ENCODE peak calls at places on chromosomes 16 and 17, in nine cellular contexts. One of them, this sample, is unnamed.

GRCh38 chr16:21159281-21159951 is 942 bp downstream of the LDAF1 start:
- DNase-seq in endothelial cell of umbilical vein: peak
- DNase-seq in tibial nerve: no peak
- DNase-seq in breast epithelium: peak
- DNase-seq in IMR-90: no peak
- DNase-seq in upper lobe of left lung: peak
- DNase-seq in A549: no peak
- DNase-seq in ovary: peak
- DNase-seq in adrenal gland: peak
- DNase-seq in this sample: no peak

GRCh38 chr16:89691986-89692569 is 5.6 kb downstream of the CDK10 start:
- DNase-seq in ovary: no peak
- DNase-seq in tibial nerve: no peak
- DNase-seq in adrenal gland: no peak
- DNase-seq in IMR-90: no peak
- DNase-seq in breast epithelium: no peak
- DNase-seq in A549: no peak
- DNase-seq in upper lobe of left lung: no peak
- DNase-seq in endothelial cell of umbilical vein: no peak
- DNase-seq in this sample: no peak

GRCh38 chr17:34443832-34444469 is 80.9 kb upstream of the CCL1 start:
- DNase-seq in endothelial cell of umbilical vein: no peak
- DNase-seq in adrenal gland: no peak
- DNase-seq in tibial nerve: no peak
- DNase-seq in upper lobe of left lung: no peak
- DNase-seq in ovary: no peak
- DNase-seq in breast epithelium: no peak
- DNase-seq in A549: peak
- DNase-seq in IMR-90: no peak
- DNase-seq in this sample: no peak

GRCh38 chr17:27657620-27658019 is 26.6 kb downstream of the LGALS9 start:
- DNase-seq in breast epithelium: no peak
- DNase-seq in ovary: no peak
- DNase-seq in endothelial cell of umbilical vein: peak
- DNase-seq in A549: no peak
- DNase-seq in tibial nerve: no peak
- DNase-seq in adrenal gland: no peak
- DNase-seq in IMR-90: peak
- DNase-seq in upper lobe of left lung: no peak
- DNase-seq in this sample: no peak

GRCh38 chr17:80637286-80637703 is 92.7 kb downstream of the RPTOR start:
- DNase-seq in tibial nerve: no peak
- DNase-seq in breast epithelium: no peak
- DNase-seq in upper lobe of left lung: no peak
- DNase-seq in A549: no peak
- DNase-seq in IMR-90: no peak
- DNase-seq in endothelial cell of umbilical vein: no peak
- DNase-seq in ovary: no peak
- DNase-seq in adrenal gland: no peak
- DNase-seq in this sample: no peak

GRCh38 chr17:79923974-79924638 is 84.9 kb upstream of the CBX4 start:
- DNase-seq in tibial nerve: no peak
- DNase-seq in IMR-90: peak
- DNase-seq in ovary: no peak
- DNase-seq in upper lobe of left lung: peak
- DNase-seq in A549: no peak
- DNase-seq in adrenal gland: no peak
- DNase-seq in endothelial cell of umbilical vein: peak
- DNase-seq in breast epithelium: no peak
- DNase-seq in this sample: no peak

GRCh38 chr17:65104973-65105372 is 32.2 kb upstream of the RGS9 start:
- DNase-seq in breast epithelium: no peak
- DNase-seq in endothelial cell of umbilical vein: no peak
- DNase-seq in tibial nerve: no peak
- DNase-seq in ovary: no peak
- DNase-seq in upper lobe of left lung: no peak
- DNase-seq in A549: no peak
- DNase-seq in adrenal gland: no peak
- DNase-seq in IMR-90: no peak
- DNase-seq in this sample: no peak

GRCh38 chr17:7854078-7854777 is 638 bp upstream of the TMEM88 start:
- DNase-seq in A549: no peak
- DNase-seq in endothelial cell of umbilical vein: no peak
- DNase-seq in ovary: peak
- DNase-seq in IMR-90: no peak
- DNase-seq in tibial nerve: no peak
- DNase-seq in adrenal gland: peak
- DNase-seq in upper lobe of left lung: peak
- DNase-seq in breast epithelium: no peak
- DNase-seq in this sample: no peak

GRCh38 chr17:80678621-80679020 is 134.0 kb downstream of the RPTOR start:
- DNase-seq in A549: no peak
- DNase-seq in upper lobe of left lung: no peak
- DNase-seq in adrenal gland: no peak
- DNase-seq in breast epithelium: no peak
- DNase-seq in tibial nerve: no peak
- DNase-seq in ovary: no peak
- DNase-seq in endothelial cell of umbilical vein: no peak
- DNase-seq in IMR-90: peak
- DNase-seq in this sample: no peak

GRCh38 chr17:69523252-69523861 is 108.9 kb downstream of the MAP2K6 start:
- DNase-seq in adrenal gland: peak
- DNase-seq in tibial nerve: no peak
- DNase-seq in endothelial cell of umbilical vein: peak
- DNase-seq in IMR-90: peak
- DNase-seq in A549: peak
- DNase-seq in breast epithelium: no peak
- DNase-seq in ovary: peak
- DNase-seq in upper lobe of left lung: no peak
- DNase-seq in this sample: no peak

GRCh38 chr17:19387921-19388521 is 1.0 kb upstream of the MFAP4 start:
- DNase-seq in adrenal gland: no peak
- DNase-seq in upper lobe of left lung: no peak
- DNase-seq in A549: no peak
- DNase-seq in IMR-90: peak
- DNase-seq in tibial nerve: no peak
- DNase-seq in ovary: no peak
- DNase-seq in breast epithelium: no peak
- DNase-seq in endothelial cell of umbilical vein: no peak
- DNase-seq in this sample: no peak

GRCh38 chr17:44900894-44901293 is 1.6 kb upstream of the EFTUD2 start:
- DNase-seq in A549: no peak
- DNase-seq in IMR-90: peak
- DNase-seq in endothelial cell of umbilical vein: peak
- DNase-seq in upper lobe of left lung: no peak
- DNase-seq in adrenal gland: peak
- DNase-seq in ovary: no peak
- DNase-seq in breast epithelium: no peak
- DNase-seq in tibial nerve: no peak
- DNase-seq in this sample: no peak

GRCh38 chr16:11977206-11978041 is 890 bp downstream of the SNX29 start:
- DNase-seq in upper lobe of left lung: no peak
- DNase-seq in ovary: peak
- DNase-seq in breast epithelium: no peak
- DNase-seq in adrenal gland: no peak
- DNase-seq in A549: no peak
- DNase-seq in IMR-90: peak
- DNase-seq in endothelial cell of umbilical vein: peak
- DNase-seq in tibial nerve: no peak
- DNase-seq in this sample: no peak

GRCh38 chr17:6365187-6365943 is 69.6 kb downstream of the AIPL1 start:
- DNase-seq in upper lobe of left lung: no peak
- DNase-seq in IMR-90: peak
- DNase-seq in ovary: no peak
- DNase-seq in adrenal gland: no peak
- DNase-seq in tibial nerve: no peak
- DNase-seq in breast epithelium: no peak
- DNase-seq in endothelial cell of umbilical vein: no peak
- DNase-seq in A549: peak
- DNase-seq in this sample: no peak

GRCh38 chr16:55042556-55043432 is 112.1 kb downstream of the IRX5 start:
- DNase-seq in ovary: no peak
- DNase-seq in adrenal gland: no peak
- DNase-seq in A549: no peak
- DNase-seq in breast epithelium: no peak
- DNase-seq in upper lobe of left lung: peak
- DNase-seq in tibial nerve: no peak
- DNase-seq in endothelial cell of umbilical vein: no peak
- DNase-seq in IMR-90: no peak
- DNase-seq in this sample: no peak

DNA sequence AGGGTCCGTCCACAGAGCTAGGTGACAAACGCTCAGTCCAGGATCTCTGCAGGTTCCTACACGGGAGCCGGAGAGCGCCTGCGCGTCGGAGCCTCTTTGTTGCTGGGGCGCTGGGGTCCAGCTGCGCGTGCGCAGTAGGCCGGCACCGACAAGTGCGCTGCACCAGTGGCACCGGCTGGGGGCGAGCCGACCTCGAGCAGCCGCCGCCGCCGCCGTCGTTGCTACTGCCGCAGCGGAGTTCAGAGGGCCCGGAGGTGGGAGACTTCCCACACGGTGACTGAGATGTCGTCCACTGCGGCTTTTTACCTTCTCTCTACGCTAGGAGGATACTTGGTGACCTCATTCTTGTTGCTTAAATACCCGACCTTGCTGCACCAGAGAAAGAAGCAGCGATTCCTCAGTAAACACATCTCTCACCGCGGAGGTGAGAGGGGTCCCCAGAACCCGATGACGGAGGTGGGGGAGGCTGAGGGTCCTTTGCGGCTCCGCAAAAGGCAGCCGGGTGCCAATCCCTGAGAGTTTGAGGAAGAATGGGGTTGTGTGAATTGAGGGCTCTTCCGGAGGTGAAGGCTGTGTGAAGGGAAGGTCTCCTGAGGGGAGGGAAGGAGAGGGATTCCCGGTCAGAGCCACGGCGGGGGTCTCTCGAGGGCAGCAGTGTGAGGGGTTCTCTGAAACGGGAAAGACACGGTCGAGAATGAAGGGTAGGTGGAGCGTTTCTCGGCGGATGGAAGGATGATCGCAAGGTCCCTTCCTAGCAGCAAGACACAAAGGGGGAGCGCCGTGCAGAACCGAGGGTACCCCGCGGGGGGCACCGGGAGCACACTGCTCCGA is at the start of gene GDPD1:
- DNase-seq in IMR-90: peak
- DNase-seq in tibial nerve: peak
- DNase-seq in breast epithelium: peak
- DNase-seq in upper lobe of left lung: peak
- DNase-seq in endothelial cell of umbilical vein: peak
- DNase-seq in A549: peak
- DNase-seq in adrenal gland: peak
- DNase-seq in ovary: peak
- DNase-seq in this sample: peak
- TF ChIP-seq POLR2A in IMR-90: no peak
- TF ChIP-seq POLR2A in tibial nerve: no peak
- TF ChIP-seq POLR2A in breast epithelium: no peak
- TF ChIP-seq POLR2A in upper lobe of left lung: peak
- TF ChIP-seq POLR2A in endothelial cell of umbilical vein: peak
- TF ChIP-seq POLR2A in A549: peak
- TF ChIP-seq POLR2A in adrenal gland: peak
- TF ChIP-seq POLR2A in ovary: no peak
- TF ChIP-seq POLR2A in this sample: no peak

DNA sequence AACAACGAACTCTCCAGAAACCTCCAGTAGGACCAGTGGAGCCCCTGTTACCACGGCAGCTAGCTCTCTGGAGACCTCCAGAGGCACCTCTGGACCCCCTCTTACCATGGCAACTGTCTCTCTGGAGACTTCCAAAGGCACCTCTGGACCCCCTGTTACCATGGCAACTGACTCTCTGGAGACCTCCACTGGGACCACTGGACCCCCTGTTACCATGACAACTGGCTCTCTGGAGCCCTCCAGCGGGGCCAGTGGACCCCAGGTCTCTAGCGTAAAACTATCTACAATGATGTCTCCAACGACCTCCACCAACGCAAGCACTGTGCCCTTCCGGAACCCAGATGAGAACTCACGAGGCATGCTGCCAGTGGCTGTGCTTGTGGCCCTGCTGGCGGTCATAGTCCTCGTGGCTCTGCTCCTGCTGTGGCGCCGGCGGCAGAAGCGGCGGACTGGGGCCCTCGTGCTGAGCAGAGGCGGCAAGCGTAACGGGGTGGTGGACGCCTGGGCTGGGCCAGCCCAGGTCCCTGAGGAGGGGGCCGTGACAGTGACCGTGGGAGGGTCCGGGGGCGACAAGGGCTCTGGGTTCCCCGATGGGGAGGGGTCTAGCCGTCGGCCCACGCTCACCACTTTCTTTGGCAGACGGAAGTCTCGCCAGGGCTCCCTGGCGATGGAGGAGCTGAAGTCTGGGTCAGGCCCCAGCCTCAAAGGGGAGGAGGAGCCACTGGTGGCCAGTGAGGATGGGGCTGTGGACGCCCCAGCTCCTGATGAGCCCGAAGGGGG is 1.3 kb downstream of the SPN start:
- DNase-seq in A549: no peak
- DNase-seq in adrenal gland: no peak
- DNase-seq in ovary: no peak
- DNase-seq in upper lobe of left lung: peak
- DNase-seq in breast epithelium: no peak
- DNase-seq in tibial nerve: no peak
- DNase-seq in IMR-90: no peak
- DNase-seq in endothelial cell of umbilical vein: no peak
- DNase-seq in this sample: no peak
- H3K4me3 ChIP-seq in A549: no peak
- H3K4me3 ChIP-seq in adrenal gland: no peak
- H3K4me3 ChIP-seq in ovary: no peak
- H3K4me3 ChIP-seq in upper lobe of left lung: no peak
- H3K4me3 ChIP-seq in breast epithelium: no peak
- H3K4me3 ChIP-seq in tibial nerve: peak
- H3K4me3 ChIP-seq in IMR-90: no peak
- H3K4me3 ChIP-seq in endothelial cell of umbilical vein: no peak
- H3K4me3 ChIP-seq in this sample: peak

GRCh38 chr16:787978-788398 is at the start of gene RPUSD1:
- DNase-seq in endothelial cell of umbilical vein: peak
- DNase-seq in breast epithelium: no peak
- DNase-seq in upper lobe of left lung: no peak
- DNase-seq in tibial nerve: no peak
- DNase-seq in IMR-90: no peak
- DNase-seq in adrenal gland: no peak
- DNase-seq in A549: no peak
- DNase-seq in ovary: no peak
- DNase-seq in this sample: no peak
- TF ChIP-seq POLR2A in endothelial cell of umbilical vein: peak
- TF ChIP-seq POLR2A in breast epithelium: no peak
- TF ChIP-seq POLR2A in upper lobe of left lung: peak
- TF ChIP-seq POLR2A in tibial nerve: no peak
- TF ChIP-seq POLR2A in IMR-90: no peak
- TF ChIP-seq POLR2A in adrenal gland: no peak
- TF ChIP-seq POLR2A in A549: peak
- TF ChIP-seq POLR2A in ovary: no peak
- TF ChIP-seq POLR2A in this sample: no peak

DNA sequence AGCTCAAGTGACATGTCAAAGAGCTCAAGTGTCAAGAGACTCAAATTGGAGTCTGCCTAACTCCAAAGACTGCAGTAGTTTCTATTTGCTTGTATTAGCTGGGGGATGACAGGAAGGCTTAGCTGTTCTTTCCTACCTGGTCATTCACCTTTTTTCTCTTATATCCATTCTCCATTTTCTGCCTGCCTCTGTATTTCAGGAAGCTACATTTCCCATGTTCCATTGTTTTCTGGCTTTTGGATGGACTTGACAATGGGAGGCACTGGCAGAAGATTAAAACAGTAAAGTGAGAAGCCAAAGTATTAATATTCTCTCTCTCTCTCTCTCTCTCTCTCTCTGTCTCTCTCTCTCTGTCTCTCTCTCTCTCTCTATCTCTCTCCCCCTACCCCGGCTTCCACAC is 135.7 kb upstream of the ADAMTS18 start:
- DNase-seq in upper lobe of left lung: no peak
- DNase-seq in IMR-90: no peak
- DNase-seq in endothelial cell of umbilical vein: no peak
- DNase-seq in breast epithelium: no peak
- DNase-seq in tibial nerve: no peak
- DNase-seq in adrenal gland: no peak
- DNase-seq in A549: no peak
- DNase-seq in ovary: no peak
- DNase-seq in this sample: no peak
- H3K4me3 ChIP-seq in upper lobe of left lung: no peak
- H3K4me3 ChIP-seq in IMR-90: no peak
- H3K4me3 ChIP-seq in endothelial cell of umbilical vein: no peak
- H3K4me3 ChIP-seq in breast epithelium: no peak
- H3K4me3 ChIP-seq in tibial nerve: no peak
- H3K4me3 ChIP-seq in adrenal gland: no peak
- H3K4me3 ChIP-seq in A549: no peak
- H3K4me3 ChIP-seq in ovary: no peak
- H3K4me3 ChIP-seq in this sample: no peak

This sample was measured in esophagus squamous epithelium.